ENCODE peak calls at places on chromosome 14, in nine cellular contexts. Z is AG09319; I is activated T-cell treated with anti-CD3 and anti-CD28 coated beads for 1 hour; T is activated CD8-positive, alpha-beta memory T cell treated with anti-CD3 and anti-CD28 coated beads for 48 hours; N is HTR-8/SVneo; G is T-helper 9 cell; Y is SW 1271; U is T-helper 2 cell; C is endothelial cell. H is an unnamed sample.

GRCh38 chr14:69711471-69712216 is 55.3 kb upstream of the SRSF5 start:
- DNase-seq in Y (no peak), U (no peak), G (no peak), I (no peak), C (no peak), Z (no peak), N (no peak), T (no peak), H (no peak)

GRCh38 chr14:58488550-58488949 is 61.0 kb downstream of the KIAA0586 start:
- DNase-seq in C (peak; percentile 14), G (no peak), I (no peak), Z (no peak), N (peak; percentile 78), U (no peak), Y (peak; percentile 13), T (no peak), H (peak; percentile 13)

GRCh38 chr14:45426685-45427282 is 173.8 kb upstream of the MIS18BP1 start:
- DNase-seq in C (no peak), Z (peak; percentile 0), U (no peak), I (no peak), G (no peak), Y (peak; percentile 74), T (no peak), N (peak; percentile 29), H (no peak)

GRCh38 chr14:63956326-63956725 is 103.5 kb downstream of the SYNE2 start:
- DNase-seq in N (no peak), I (no peak), G (no peak), U (no peak), Y (no peak), C (no peak), T (no peak), Z (no peak), H (no peak)

GRCh38 chr14:83096092-83096491 is 1562.4 kb upstream of the SEL1L start:
- DNase-seq in G (no peak), Z (no peak), I (no peak), C (no peak), N (no peak), Y (no peak), T (no peak), U (no peak), H (no peak)

GRCh38 chr14:32417956-32418552 is 89.0 kb downstream of the AKAP6 start:
- DNase-seq in G (no peak), T (no peak), Y (peak; percentile 11), N (peak; percentile 5), Z (no peak), C (no peak), I (no peak), U (no peak), H (no peak)

GRCh38 chr14:103091041-103091882 is 3.3 kb upstream of the EXOC3L4 start:
- DNase-seq in I (peak; percentile 69), Z (no peak), N (no peak), T (peak; percentile 56), G (peak; percentile 73), U (peak; percentile 76), C (peak; percentile 62), Y (no peak), H (no peak)

GRCh38 chr14:36663404-36664321 is 2.0 kb downstream of the PAX9 start:
- DNase-seq in N (no peak), Y (no peak), U (no peak), C (no peak), I (no peak), T (no peak), G (no peak), Z (no peak), H (no peak)

GRCh38 chr14:99213101-99213500 is 58.9 kb downstream of the BCL11B start:
- DNase-seq in T (no peak), Y (no peak), I (no peak), C (no peak), Z (no peak), G (no peak), N (no peak), U (no peak), H (no peak)

GRCh38 chr14:74038015-74038859 is 19.1 kb downstream of the BBOF1 start:
- DNase-seq in N (peak; percentile 81), I (no peak), Y (peak; percentile 60), T (no peak), C (peak; percentile 13), G (no peak), U (no peak), Z (peak; percentile 16), H (peak; percentile 11)

GRCh38 chr14:59679872-59680271 is 103.3 kb upstream of the CCDC175 start:
- DNase-seq in C (no peak), U (no peak), T (no peak), Z (no peak), Y (no peak), N (no peak), I (no peak), G (no peak), H (no peak)

GRCh38 chr14:31939934-31940333 is 137.2 kb upstream of the ARHGAP5 start:
- DNase-seq in Y (no peak), T (no peak), I (no peak), G (no peak), Z (no peak), N (no peak), U (no peak), C (no peak), H (no peak)

GRCh38 chr14:78950654-78951053 is 780.5 kb downstream of the NRXN3 start:
- DNase-seq in Y (no peak), G (no peak), Z (no peak), I (no peak), C (no peak), T (no peak), U (no peak), N (no peak), H (no peak)

GRCh38 chr14:61269321-61270083 is 11.6 kb downstream of the TMEM30B start:
- DNase-seq in I (peak; percentile 67), N (peak; percentile 97), Z (no peak), C (peak; percentile 69), Y (peak; percentile 67), U (peak; percentile 56), G (peak; percentile 57), T (peak; percentile 29), H (peak; percentile 52)

GRCh38 chr14:37140176-37140575 is 32.2 kb downstream of the SLC25A21 start:
- DNase-seq in G (no peak), U (no peak), N (no peak), T (no peak), I (no peak), Y (no peak), Z (no peak), C (no peak), H (no peak)

GRCh38 chr14:23167006-23167847 is 16.2 kb downstream of the SLC7A8 start:
- DNase-seq in T (no peak), U (no peak), I (no peak), N (no peak), Z (no peak), Y (no peak), G (no peak), C (no peak), H (no peak)

GRCh38 chr14:93009471-93010117 is 86.6 kb downstream of the CHGA start:
- DNase-seq in G (no peak), T (no peak), C (no peak), I (no peak), Y (no peak), U (no peak), N (no peak), Z (no peak), H (no peak)

GRCh38 chr14:53411110-53411509 is 258.0 kb upstream of the DDHD1 start:
- DNase-seq in G (no peak), U (no peak), I (no peak), T (no peak), C (no peak), Z (no peak), Y (no peak), N (no peak), H (no peak)

GRCh38 chr14:105067969-105068301 is 2.7 kb upstream of the GPR132 start:
- DNase-seq in Z (no peak), Y (no peak), I (no peak), N (no peak), T (no peak), C (no peak), U (no peak), G (no peak), H (no peak)

GRCh38 chr14:20657216-20658211 is 16.0 kb upstream of the OR6S1 start:
- DNase-seq in U (no peak), Z (no peak), N (no peak), G (no peak), C (peak; percentile 19), I (peak; percentile 17), T (no peak), Y (peak; percentile 3), H (no peak)

GRCh38 chr14:65238456-65238855 is 136.1 kb upstream of the MAX start:
- DNase-seq in T (no peak), Y (peak; percentile 13), N (no peak), C (no peak), Z (no peak), G (no peak), I (no peak), U (no peak), H (no peak)

GRCh38 chr14:66405158-66405557 is 81.0 kb upstream of the CCDC196 start:
- DNase-seq in G (no peak), C (no peak), T (no peak), I (no peak), Z (no peak), Y (no peak), U (no peak), N (no peak), H (no peak)

GRCh38 chr14:23559010-23559920 is 3.2 kb downstream of the THTPA start:
- DNase-seq in U (peak; percentile 66), Z (no peak), I (peak; percentile 61), Y (peak; percentile 33), T (no peak), G (peak; percentile 72), N (no peak), C (peak; percentile 69), H (no peak)

GRCh38 chr14:24425704-24426103 is 3.8 kb downstream of the CBLN3 start:
- DNase-seq in C (no peak), Y (no peak), U (no peak), G (no peak), I (no peak), Z (peak; percentile 40), T (no peak), N (no peak), H (no peak)

GRCh38 chr14:91569301-91569700 is 59.2 kb upstream of the PPP4R3A start:
- DNase-seq in Z (no peak), N (no peak), Y (no peak), I (no peak), C (no peak), U (no peak), T (no peak), G (no peak), H (no peak)

GRCh38 chr14:100590726-100591452 is 3.7 kb upstream of the BEGAIN start:
- DNase-seq in C (no peak), N (no peak), I (no peak), Z (no peak), T (no peak), G (no peak), Y (no peak), U (no peak), H (no peak)

GRCh38 chr14:59564356-59564755 is 12.3 kb downstream of the CCDC175 start:
- DNase-seq in Z (no peak), C (no peak), Y (no peak), N (no peak), I (no peak), U (no peak), G (no peak), T (no peak), H (no peak)

GRCh38 chr14:35855886-35856481 is 29.8 kb downstream of the BRMS1L start:
- DNase-seq in N (no peak), C (no peak), U (no peak), T (no peak), G (no peak), Z (no peak), Y (no peak), I (no peak), H (no peak)

GRCh38 chr14:54881235-54881760 is 21.3 kb downstream of the GCH1 start:
- DNase-seq in I (no peak), Y (no peak), N (no peak), T (no peak), G (no peak), C (no peak), U (no peak), Z (no peak), H (no peak)

GRCh38 chr14:72419226-72419625 is 474.7 kb downstream of the DPF3 start:
- DNase-seq in Y (no peak), T (no peak), N (no peak), C (no peak), Z (no peak), U (no peak), G (no peak), I (no peak), H (no peak)

GRCh38 chr14:69842671-69843407 is 36.4 kb upstream of the SMOC1 start:
- DNase-seq in I (no peak), Y (no peak), T (no peak), U (no peak), Z (no peak), G (no peak), C (no peak), N (no peak), H (no peak)

H was measured in brain pericyte.